ENCODE peak calls at places on chromosomes 7 and 10, in seven cellular contexts. G, R, K, F, N, B and T are unnamed samples.

GRCh38 chr10:119537953-119538630 is 4.4 kb downstream of the RGS10 start:
- DNase-seq in G (no peak), R (no peak), K (no peak), F (no peak), N (no peak), B (no peak), T (no peak)

GRCh38 chr7:327305-327931 is 37.4 kb downstream of the FOXL3 start:
- DNase-seq in G (no peak), R (no peak), K (no peak), F (no peak), N (no peak), B (no peak), T (no peak)

GRCh38 chr10:3579845-3580244 is 205.2 kb downstream of the KLF6 start:
- DNase-seq in G (no peak), R (no peak), K (no peak), F (no peak), N (no peak), B (no peak), T (no peak)

GRCh38 chr10:108574233-108574632 is 1349.1 kb downstream of the XPNPEP1 start:
- DNase-seq in G (no peak), R (no peak), K (no peak), F (no peak), N (no peak), B (no peak), T (no peak)

GRCh38 chr7:81210092-81211064 is 291.5 kb upstream of the SEMA3C start:
- DNase-seq in G (no peak), R (peak), K (no peak), F (peak), N (no peak), B (no peak), T (no peak)

GRCh38 chr10:129741978-129742741 is 221.9 kb downstream of the EBF3 start:
- DNase-seq in G (peak), R (no peak), K (no peak), F (no peak), N (no peak), B (no peak), T (no peak)

GRCh38 chr7:138228119-138228518 is 151.9 kb downstream of the AKR1D1 start:
- DNase-seq in G (no peak), R (no peak), K (no peak), F (no peak), N (no peak), B (no peak), T (no peak)

GRCh38 chr7:70669859-70670258 is 462.1 kb upstream of the GALNT17 start:
- DNase-seq in G (no peak), R (no peak), K (no peak), F (no peak), N (no peak), B (no peak), T (no peak)

GRCh38 chr7:132500727-132501410 is 75.4 kb downstream of the PLXNA4 start:
- DNase-seq in G (no peak), R (peak), K (peak), F (peak), N (no peak), B (no peak), T (no peak)

GRCh38 chr7:107560898-107561516 is 2.7 kb downstream of the COG5 start:
- DNase-seq in G (no peak), R (no peak), K (no peak), F (no peak), N (peak), B (no peak), T (no peak)

GRCh38 chr10:127024655-127025054 is 119.4 kb downstream of the DOCK1 start:
- DNase-seq in G (no peak), R (no peak), K (no peak), F (peak), N (no peak), B (peak), T (no peak)

GRCh38 chr7:69531050-69531449 is 67.2 kb upstream of the AUTS2 start:
- DNase-seq in G (no peak), R (no peak), K (no peak), F (no peak), N (no peak), B (no peak), T (no peak)

GRCh38 chr7:123154231-123154860 is 45.4 kb downstream of the SLC13A1 start:
- DNase-seq in G (peak), R (peak), K (peak), F (peak), N (peak), B (peak), T (peak)

GRCh38 chr7:2687338-2687869 is 598 bp upstream of the AMZ1 start:
- DNase-seq in G (peak), R (no peak), K (peak), F (peak), N (no peak), B (no peak), T (peak)

GRCh38 chr10:71974489-71975011 is 10.4 kb downstream of the CHST3 start:
- DNase-seq in G (no peak), R (peak), K (no peak), F (peak), N (peak), B (no peak), T (no peak)

GRCh38 chr10:102269017-102269416 is 23.7 kb downstream of the GBF1 start:
- DNase-seq in G (no peak), R (peak), K (no peak), F (peak), N (no peak), B (no peak), T (no peak)

GRCh38 chr10:99788598-99789259 is 6.3 kb downstream of the ABCC2 start:
- DNase-seq in G (no peak), R (peak), K (no peak), F (peak), N (no peak), B (no peak), T (no peak)

GRCh38 chr7:107186242-107186641 is 17.4 kb downstream of the HBP1 start:
- DNase-seq in G (no peak), R (peak), K (no peak), F (no peak), N (no peak), B (no peak), T (no peak)

GRCh38 chr7:1897076-1897860 is 227.2 kb downstream of the ELFN1 start:
- DNase-seq in G (no peak), R (no peak), K (no peak), F (no peak), N (no peak), B (no peak), T (no peak)

GRCh38 chr10:84140036-84140379 is 699 bp downstream of the GHITM start:
- DNase-seq in G (no peak), R (peak), K (no peak), F (peak), N (no peak), B (no peak), T (no peak)

GRCh38 chr7:44103941-44104879 is at the start of gene AEBP1:
- DNase-seq in G (no peak), R (peak), K (no peak), F (peak), N (no peak), B (peak), T (no peak)

GRCh38 chr7:41747951-41748350 is 45.1 kb upstream of the INHBA start:
- DNase-seq in G (no peak), R (no peak), K (no peak), F (no peak), N (no peak), B (no peak), T (no peak)

GRCh38 chr10:28120795-28121194 is 121.9 kb upstream of the ODAD2 start:
- DNase-seq in G (no peak), R (no peak), K (no peak), F (no peak), N (no peak), B (no peak), T (no peak)

GRCh38 chr10:110356628-110357245 is 52.0 kb upstream of the SMNDC1 start:
- DNase-seq in G (peak), R (peak), K (no peak), F (peak), N (no peak), B (no peak), T (no peak)

GRCh38 chr10:64396105-64396504 is 874.9 kb downstream of the REEP3 start:
- DNase-seq in G (no peak), R (peak), K (no peak), F (peak), N (no peak), B (no peak), T (no peak)

GRCh38 chr10:113480828-113481502 is 71.9 kb upstream of the HABP2 start:
- DNase-seq in G (no peak), R (no peak), K (no peak), F (no peak), N (no peak), B (no peak), T (peak)

GRCh38 chr7:20954711-20955641 is 168.3 kb upstream of the SP8 start:
- DNase-seq in G (no peak), R (no peak), K (no peak), F (no peak), N (peak), B (no peak), T (no peak)

GRCh38 chr10:7230956-7231355 is 179.9 kb downstream of the SFMBT2 start:
- DNase-seq in G (no peak), R (no peak), K (no peak), F (peak), N (no peak), B (no peak), T (no peak)

GRCh38 chr10:79490400-79491081 is 21.8 kb upstream of the EIF5AL1 start:
- DNase-seq in G (peak), R (peak), K (no peak), F (peak), N (no peak), B (no peak), T (peak)

GRCh38 chr7:27576360-27576944 is 86.2 kb downstream of the HIBADH start:
- DNase-seq in G (no peak), R (peak), K (no peak), F (peak), N (no peak), B (peak), T (no peak)

GRCh38 chr10:115981056-115981455 is 291.9 kb downstream of the GFRA1 start:
- DNase-seq in G (no peak), R (peak), K (no peak), F (no peak), N (no peak), B (no peak), T (no peak)

GRCh38 chr7:33806284-33807157 is 98.8 kb upstream of the BMPER start:
- DNase-seq in G (no peak), R (no peak), K (no peak), F (peak), N (no peak), B (no peak), T (no peak)

GRCh38 chr7:117673839-117674238 is 194.0 kb downstream of the CFTR start:
- DNase-seq in G (no peak), R (peak), K (no peak), F (peak), N (peak), B (no peak), T (no peak)

GRCh38 chr10:72370201-72370722 is 15.5 kb upstream of the DNAJB12 start:
- DNase-seq in G (no peak), R (no peak), K (no peak), F (no peak), N (no peak), B (no peak), T (no peak)